ENCODE peak calls at places on chromosomes 2 and 18, in nine cellular contexts. Y, O, T, F, I, P, K, D and M are unnamed samples.

GRCh38 chr18:78006006-78006802 is 756.6 kb downstream of the GALR1 start:
- DNase-seq in K (no peak), P (no peak), I (no peak), O (no peak), T (no peak), F (no peak), Y (no peak), D (no peak), M (no peak)

GRCh38 chr2:208025814-208026184 is 472 bp upstream of the PLEKHM3 start:
- DNase-seq in I (no peak), F (no peak), K (peak; percentile 15), D (no peak), T (no peak), Y (no peak), O (peak; percentile 23), P (peak; percentile 54), M (no peak)

GRCh38 chr2:11921030-11921583 is 174.7 kb downstream of the LPIN1 start:
- DNase-seq in F (no peak), T (no peak), O (no peak), P (no peak), K (no peak), I (no peak), D (no peak), Y (no peak), M (no peak)

GRCh38 chr2:929965-930364 is 20.7 kb upstream of the SNTG2 start:
- DNase-seq in I (no peak), K (no peak), F (no peak), T (no peak), O (no peak), Y (no peak), P (no peak), D (no peak), M (no peak)

GRCh38 chr18:31977270-31977872 is 34.4 kb upstream of the TRAPPC8 start:
- DNase-seq in K (peak; percentile 57), D (no peak), T (peak; percentile 23), F (peak; percentile 3), O (peak; percentile 71), Y (peak; percentile 25), I (no peak), P (no peak), M (no peak)

GRCh38 chr18:69161383-69162028 is 239.2 kb upstream of the DOK6 start:
- DNase-seq in T (peak; percentile 62), F (no peak), P (no peak), Y (no peak), D (no peak), I (no peak), O (peak; percentile 72), K (no peak), M (no peak)

GRCh38 chr2:231800493-231801091 is 14.3 kb downstream of the COPS7B start:
- DNase-seq in K (peak; percentile 48), D (no peak), O (peak; percentile 60), I (no peak), T (peak; percentile 40), P (peak; percentile 56), F (no peak), Y (no peak), M (peak; percentile 9)

GRCh38 chr2:136376798-136377211 is 258.9 kb upstream of the CXCR4 start:
- DNase-seq in T (no peak), I (no peak), F (no peak), O (peak; percentile 10), Y (peak; percentile 37), D (no peak), P (peak; percentile 44), K (no peak), M (no peak)

GRCh38 chr18:62200121-62200914 is 13.3 kb downstream of the RELCH start:
- DNase-seq in P (no peak), F (no peak), K (no peak), Y (no peak), T (no peak), D (no peak), O (no peak), I (no peak), M (no peak)

GRCh38 chr2:19538411-19538963 is 180.1 kb upstream of the OSR1 start:
- DNase-seq in K (no peak), I (no peak), O (peak; percentile 93), F (no peak), P (peak; percentile 56), D (no peak), T (peak; percentile 88), Y (peak; percentile 90), M (no peak)

GRCh38 chr2:26326514-26326913 is 19.4 kb upstream of the SELENOI start:
- DNase-seq in O (no peak), Y (no peak), I (no peak), P (no peak), T (no peak), F (no peak), D (no peak), K (no peak), M (no peak)

GRCh38 chr2:43158259-43158880 is 68.0 kb downstream of the ZFP36L2 start:
- DNase-seq in D (peak; percentile 92), Y (no peak), O (peak; percentile 80), F (no peak), K (no peak), P (peak; percentile 88), T (peak; percentile 68), I (peak; percentile 74), M (peak; percentile 33)

GRCh38 chr2:238141541-238142318 is 3.3 kb downstream of the KLHL30 start:
- DNase-seq in F (no peak), I (peak; percentile 72), Y (peak; percentile 42), O (no peak), T (no peak), P (peak; percentile 71), K (no peak), D (peak; percentile 75), M (no peak)
- H3K4me3 ChIP-seq in F (no peak overlapping the region), I (no peak overlapping the region), Y (no peak overlapping the region), O (no peak overlapping the region), T (no peak overlapping the region), P (no peak overlapping the region), K (no peak overlapping the region), D (no peak overlapping the region), M (no peak overlapping the region)

GRCh38 chr2:119680457-119681195 is 1.6 kb downstream of the TMEM177 start:
- DNase-seq in T (no peak), Y (no peak), D (no peak), K (no peak), P (no peak), O (no peak), F (no peak), I (no peak), M (no peak)

GRCh38 chr2:119679846-119680245 is 845 bp downstream of the TMEM177 start:
- DNase-seq in D (no peak), T (no peak), Y (no peak), K (peak; percentile 56), I (no peak), O (no peak), P (no peak), F (no peak), M (no peak)

GRCh38 chr2:119679526-119679837 is 481 bp downstream of the TMEM177 start:
- DNase-seq in T (no peak), K (no peak), P (no peak), I (no peak), F (no peak), Y (no peak), D (no peak), O (no peak), M (no peak)

GRCh38 chr2:119681196-119681867 is 2.3 kb downstream of the TMEM177 start:
- DNase-seq in P (no peak), T (no peak), D (no peak), O (no peak), Y (no peak), K (no peak), I (no peak), F (no peak), M (no peak)

GRCh38 chr2:119678021-119678656 is 862 bp upstream of the TMEM177 start:
- DNase-seq in T (no peak), K (peak; percentile 88), P (no peak), F (no peak), Y (no peak), I (no peak), O (no peak), D (no peak), M (peak; percentile 10)
- H3K4me3 ChIP-seq in T (no peak overlapping the region), K (peak overlapping the region; percentile 63), P (no peak overlapping the region), F (no peak overlapping the region), Y (no peak overlapping the region), I (peak overlapping the region; percentile 91), O (no peak overlapping the region), D (no peak overlapping the region), M (peak overlapping the region; percentile 79)

DNA sequence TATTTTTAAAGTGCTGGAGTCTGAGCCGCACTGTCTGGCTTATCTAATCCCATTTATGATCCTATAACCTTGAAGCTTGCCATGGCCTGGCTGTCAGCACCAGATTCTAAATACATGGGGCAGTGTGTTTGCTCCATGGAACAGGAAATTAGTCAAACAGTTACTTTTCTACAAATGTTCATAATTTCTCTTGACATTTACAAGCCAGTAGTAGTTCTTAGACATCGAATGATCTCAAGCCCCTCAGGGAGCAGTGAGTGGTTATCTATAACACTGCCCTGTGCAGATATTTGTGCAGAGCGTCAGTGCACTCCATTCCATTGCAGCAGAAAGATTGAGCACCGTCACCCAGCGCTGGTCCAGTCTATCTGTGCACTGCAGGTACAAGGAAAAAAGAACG is 205.2 kb downstream of the AGPS start:
- DNase-seq in T (no peak), D (no peak), F (no peak), O (no peak), I (no peak), K (no peak), Y (no peak), P (no peak), M (no peak)
- H3K4me3 ChIP-seq in T (no peak overlapping the region), D (no peak overlapping the region), F (no peak overlapping the region), O (no peak overlapping the region), I (no peak overlapping the region), K (no peak overlapping the region), Y (no peak overlapping the region), P (no peak overlapping the region), M (no peak overlapping the region)

GRCh38 chr18:75162467-75162866 is 46.5 kb downstream of the PTGR3 start:
- DNase-seq in D (no peak), F (no peak), Y (no peak), O (peak; percentile 61), T (peak; percentile 4), P (no peak), K (no peak), I (no peak), M (no peak)

GRCh38 chr18:75162978-75163377 is 46.0 kb downstream of the PTGR3 start:
- DNase-seq in Y (no peak), K (no peak), F (no peak), T (no peak), P (no peak), D (no peak), I (no peak), O (no peak), M (no peak)

GRCh38 chr18:75160315-75160714 is 48.6 kb downstream of the PTGR3 start:
- DNase-seq in T (no peak), K (no peak), D (no peak), P (no peak), Y (no peak), O (no peak), I (no peak), F (no peak), M (no peak)

GRCh38 chr18:75163736-75164135 is 45.2 kb downstream of the PTGR3 start:
- DNase-seq in T (no peak), Y (no peak), D (no peak), P (no peak), I (no peak), F (no peak), O (no peak), K (no peak), M (no peak)

DNA sequence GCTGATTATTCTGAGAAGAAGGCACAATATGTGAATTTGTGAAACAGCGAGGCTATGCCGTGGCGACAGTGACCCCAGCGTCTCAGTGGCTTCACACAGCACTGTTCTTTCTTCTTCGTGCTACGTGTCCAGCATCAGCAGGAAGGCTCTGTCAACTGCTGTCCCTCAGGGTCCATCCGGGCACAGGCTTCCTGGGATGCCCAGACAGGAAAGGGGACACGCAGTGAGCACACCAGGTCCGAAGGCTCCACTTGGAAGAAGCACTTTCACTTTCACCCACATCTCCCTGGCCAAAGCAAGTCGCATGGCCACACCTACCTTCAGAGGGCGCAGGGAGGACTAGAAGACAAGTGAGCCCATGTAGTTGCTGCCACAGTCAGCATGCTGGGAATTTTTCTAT is 47.3 kb downstream of the PTGR3 start:
- DNase-seq in T (no peak), K (no peak), I (no peak), P (peak; percentile 68), D (no peak), O (peak; percentile 8), Y (no peak), F (no peak), M (no peak)
- H3K4me3 ChIP-seq in T (peak overlapping the region; percentile 60), K (no peak overlapping the region), I (peak overlapping the region; percentile 48), P (peak overlapping the region; percentile 53), D (peak overlapping the region; percentile 53), O (no peak overlapping the region), Y (no peak overlapping the region), F (peak overlapping the region; percentile 45), M (peak overlapping the region; percentile 67)